ENCODE peak calls at places on chromosomes 7 and 10, in six cellular contexts. V is stomach, B is adrenal gland, C is gastrocnemius medialis, J is A549, Y is HCT116. L is an unnamed sample.

GRCh38 chr10:58696736-58697135 is 184.1 kb downstream of the BICC1 start:
- DNase-seq in V (no peak), B (no peak), C (no peak), J (no peak), Y (no peak), L (peak)

GRCh38 chr10:103896225-103896624 is 21.8 kb downstream of the STN1 start:
- DNase-seq in V (no peak), B (no peak), C (no peak), J (peak), Y (peak), L (peak)

GRCh38 chr7:36871863-36872262 is 147.6 kb upstream of the AOAH start:
- DNase-seq in V (no peak), B (no peak), C (no peak), J (no peak), Y (peak), L (no peak)

GRCh38 chr10:124651402-124651887 is 92.7 kb downstream of the FAM53B start:
- DNase-seq in V (no peak), B (no peak), C (no peak), J (no peak), Y (no peak), L (no peak)

GRCh38 chr7:16850772-16851466 is 30.9 kb downstream of the AGR3 start:
- DNase-seq in V (no peak), B (no peak), C (no peak), J (no peak), Y (no peak), L (no peak)

GRCh38 chr10:52951819-52952218 is 179.2 kb upstream of the MBL2 start:
- DNase-seq in V (peak), B (peak), C (no peak), J (peak), Y (no peak), L (peak)

GRCh38 chr10:46263831-46264268 is 22.9 kb upstream of the ANTXRL start:
- DNase-seq in V (peak), B (no peak), C (no peak), J (no peak), Y (no peak), L (no peak)

GRCh38 chr10:132921086-132921485 is 21.3 kb downstream of the CFAP46 start:
- DNase-seq in V (no peak), B (no peak), C (no peak), J (no peak), Y (no peak), L (no peak)

GRCh38 chr10:117131390-117132327 is 6.4 kb downstream of the VAX1 start:
- DNase-seq in V (no peak), B (no peak), C (no peak), J (no peak), Y (no peak), L (no peak)

GRCh38 chr10:22958338-22958737 is 30.5 kb downstream of the ARMC3 start:
- DNase-seq in V (no peak), B (no peak), C (no peak), J (no peak), Y (no peak), L (peak)

GRCh38 chr7:44930921-44931320 is 45.6 kb upstream of the PURB start:
- DNase-seq in V (no peak), B (no peak), C (no peak), J (no peak), Y (no peak), L (no peak)

GRCh38 chr10:20971901-20972300 is 74.8 kb upstream of the NEBL start:
- DNase-seq in V (no peak), B (no peak), C (no peak), J (no peak), Y (no peak), L (no peak)

GRCh38 chr7:33719059-33719581 is 186.2 kb upstream of the BMPER start:
- DNase-seq in V (no peak), B (no peak), C (no peak), J (no peak), Y (no peak), L (peak)

GRCh38 chr7:18426564-18427226 is 68.9 kb upstream of the HDAC9 start:
- DNase-seq in V (no peak), B (no peak), C (no peak), J (no peak), Y (no peak), L (peak)

GRCh38 chr7:144384555-144385245 is 18.8 kb downstream of the NOBOX start:
- DNase-seq in V (no peak), B (peak), C (no peak), J (peak), Y (peak), L (peak)

GRCh38 chr7:155782466-155782865 is 29.8 kb downstream of the SHH start:
- DNase-seq in V (no peak), B (peak), C (no peak), J (no peak), Y (no peak), L (no peak)

GRCh38 chr7:1360521-1360971 is 98.7 kb downstream of the MICALL2 start:
- DNase-seq in V (no peak), B (no peak), C (no peak), J (no peak), Y (no peak), L (no peak)

GRCh38 chr7:151519765-151520418 is at the start of gene RHEB:
- DNase-seq in V (peak), B (peak), C (peak), J (peak), Y (peak), L (peak)

GRCh38 chr7:151631968-151632749 is 112.5 kb upstream of the RHEB start:
- DNase-seq in V (peak), B (peak), C (peak), J (peak), Y (no peak), L (peak)

GRCh38 chr7:158431941-158432347 is 155.7 kb downstream of the PTPRN2 start:
- DNase-seq in V (peak), B (peak), C (peak), J (peak), Y (peak), L (peak)

GRCh38 chr10:123614888-123615287 is 51.3 kb upstream of the GPR26 start:
- DNase-seq in V (peak), B (peak), C (no peak), J (peak), Y (peak), L (peak)

GRCh38 chr7:1717903-1718676 is 48.0 kb downstream of the ELFN1 start:
- DNase-seq in V (no peak), B (no peak), C (no peak), J (no peak), Y (no peak), L (no peak)

GRCh38 chr10:72316748-72317435 is 37.8 kb downstream of the DNAJB12 start:
- DNase-seq in V (peak), B (peak), C (peak), J (peak), Y (no peak), L (no peak)

GRCh38 chr10:62000037-62000603 is 98.6 kb downstream of the ARID5B start:
- DNase-seq in V (no peak), B (no peak), C (no peak), J (no peak), Y (no peak), L (no peak)

GRCh38 chr7:1950623-1951523 is 280.8 kb downstream of the ELFN1 start:
- DNase-seq in V (no peak), B (no peak), C (no peak), J (no peak), Y (no peak), L (peak)

GRCh38 chr10:86073199-86073977 is 293.2 kb downstream of the GRID1 start:
- DNase-seq in V (peak), B (no peak), C (no peak), J (no peak), Y (no peak), L (no peak)

DNA sequence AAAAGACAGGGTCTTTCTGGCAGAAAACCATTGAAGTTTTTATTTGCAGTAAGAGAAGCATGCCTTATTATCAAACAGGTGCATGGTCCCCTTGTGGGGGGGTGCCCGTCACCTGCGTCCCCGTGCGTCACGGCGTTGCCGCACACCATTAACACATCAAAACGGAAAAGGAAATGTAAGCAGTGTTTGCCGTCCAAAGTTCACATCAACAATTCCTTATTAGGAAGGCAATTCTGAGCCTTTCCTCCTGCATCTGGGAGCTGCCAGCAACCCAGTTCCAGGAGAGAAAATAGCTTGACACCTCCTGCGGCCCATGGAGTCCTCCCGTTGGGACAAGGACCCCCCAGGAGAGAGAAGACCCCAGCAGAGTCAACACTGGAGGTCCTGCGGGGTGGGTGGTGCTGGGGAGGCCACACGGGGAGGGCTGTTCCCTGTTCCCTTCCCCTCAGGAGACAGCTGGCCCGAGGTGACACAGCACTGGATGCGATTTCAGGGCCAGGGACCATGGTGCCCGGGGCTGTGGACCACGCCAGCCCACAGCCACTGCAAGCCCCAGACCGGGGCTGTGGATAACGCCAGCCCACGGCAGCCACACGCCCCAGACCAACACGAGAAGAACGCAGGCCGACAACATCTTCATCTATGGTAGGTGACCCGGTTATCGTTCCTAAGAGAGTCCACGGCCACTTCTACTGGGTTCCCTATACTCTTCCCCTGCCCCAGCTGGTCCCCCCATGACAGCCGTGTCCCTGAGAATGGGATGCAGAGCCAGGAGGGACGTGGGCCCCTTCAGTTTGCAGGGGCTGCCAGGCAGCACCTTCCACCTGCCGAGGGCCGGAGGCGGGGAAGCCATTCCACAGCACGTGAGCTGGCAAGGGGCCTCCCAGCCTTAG is 39.4 kb downstream of the DIP2C start:
- DNase-seq in V (peak), B (no peak), C (no peak), J (peak), Y (no peak), L (no peak)
- H3K4me3 ChIP-seq in V (peak), B (no peak), C (peak), J (peak), Y (no peak), L (no peak)

DNA sequence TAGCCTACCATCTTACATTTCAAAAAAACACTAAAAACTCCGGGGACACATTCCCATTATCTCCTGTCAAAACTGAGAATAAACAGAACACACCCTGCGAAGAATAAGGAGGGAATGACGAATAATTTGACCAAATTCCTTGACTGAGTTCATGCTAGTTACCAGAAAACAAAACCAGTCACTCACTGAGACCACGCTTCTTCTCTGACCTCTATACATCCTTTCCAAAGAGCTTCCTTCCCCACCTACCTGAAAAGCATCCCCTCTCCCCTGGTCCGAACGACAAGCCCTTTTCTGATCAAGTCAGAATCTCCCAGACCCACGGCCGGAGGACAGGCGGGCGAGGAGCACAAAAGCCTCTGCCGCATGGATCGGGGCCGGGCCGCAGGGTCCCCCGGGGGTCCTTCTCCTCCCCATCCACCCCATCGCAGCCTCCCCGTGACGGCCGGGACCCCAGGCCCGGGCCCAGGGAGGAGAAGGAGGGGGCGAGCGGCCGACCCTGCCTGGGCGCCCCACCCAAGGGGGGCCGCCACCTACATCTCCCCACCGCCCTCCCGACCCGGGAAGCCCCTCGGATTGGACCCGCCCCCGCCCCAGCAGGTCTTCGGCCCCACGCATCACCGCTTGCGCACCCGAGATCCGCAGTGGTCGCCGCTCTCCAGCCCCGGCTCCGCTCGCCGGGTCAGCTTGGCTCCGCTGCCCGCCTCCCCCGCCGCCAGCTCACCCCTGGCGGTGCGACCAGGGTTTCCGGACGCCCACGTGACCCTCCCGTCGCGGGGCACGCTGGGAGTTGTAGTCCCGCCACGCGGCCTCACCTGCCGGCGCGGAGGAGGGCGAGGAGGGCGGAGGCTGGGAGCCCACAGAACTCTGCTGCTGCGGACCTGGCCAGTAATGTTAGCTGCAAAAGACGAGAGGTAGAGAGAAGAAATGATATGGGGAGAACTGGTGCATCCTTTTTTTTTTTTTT is at the start of gene SLC37A3:
- DNase-seq in V (peak), B (peak), C (peak), J (peak), Y (peak), L (peak)
- TF ChIP-seq CTCF in V (peak), B (peak), C (peak), J (no peak), Y (no peak), L (no peak)

GRCh38 chr10:87089746-87090145 is 4.9 kb downstream of the GLUD1 start:
- DNase-seq in V (no peak), B (no peak), C (no peak), J (no peak), Y (no peak), L (no peak)
- H3K4me3 ChIP-seq in V (no peak), B (no peak), C (no peak), J (no peak), Y (no peak), L (no peak)

GRCh38 chr10:30834636-30835035 is 197.0 kb downstream of the ZNF438 start:
- DNase-seq in V (no peak), B (no peak), C (no peak), J (no peak), Y (no peak), L (no peak)

GRCh38 chr10:30832727-30833624 is 198.7 kb downstream of the ZNF438 start:
- DNase-seq in V (no peak), B (no peak), C (no peak), J (no peak), Y (no peak), L (no peak)

GRCh38 chr10:30834143-30834542 is 197.5 kb downstream of the ZNF438 start:
- DNase-seq in V (no peak), B (no peak), C (no peak), J (no peak), Y (no peak), L (no peak)

GRCh38 chr10:30831876-30832726 is 199.6 kb downstream of the ZNF438 start:
- DNase-seq in V (no peak), B (no peak), C (no peak), J (no peak), Y (no peak), L (no peak)

GRCh38 chr10:30833625-30833970 is 198.1 kb downstream of the ZNF438 start:
- DNase-seq in V (no peak), B (no peak), C (no peak), J (no peak), Y (no peak), L (no peak)
- TF ChIP-seq CTCF in V (no peak), B (no peak), C (no peak), J (no peak), Y (no peak), L (no peak)

GRCh38 chr10:33509231-33509871 is 174.9 kb upstream of the NRP1 start:
- DNase-seq in V (peak), B (peak), C (no peak), J (peak), Y (peak), L (peak)
- H3K4me3 ChIP-seq in V (no peak), B (no peak), C (no peak), J (peak), Y (no peak), L (no peak)

DNA sequence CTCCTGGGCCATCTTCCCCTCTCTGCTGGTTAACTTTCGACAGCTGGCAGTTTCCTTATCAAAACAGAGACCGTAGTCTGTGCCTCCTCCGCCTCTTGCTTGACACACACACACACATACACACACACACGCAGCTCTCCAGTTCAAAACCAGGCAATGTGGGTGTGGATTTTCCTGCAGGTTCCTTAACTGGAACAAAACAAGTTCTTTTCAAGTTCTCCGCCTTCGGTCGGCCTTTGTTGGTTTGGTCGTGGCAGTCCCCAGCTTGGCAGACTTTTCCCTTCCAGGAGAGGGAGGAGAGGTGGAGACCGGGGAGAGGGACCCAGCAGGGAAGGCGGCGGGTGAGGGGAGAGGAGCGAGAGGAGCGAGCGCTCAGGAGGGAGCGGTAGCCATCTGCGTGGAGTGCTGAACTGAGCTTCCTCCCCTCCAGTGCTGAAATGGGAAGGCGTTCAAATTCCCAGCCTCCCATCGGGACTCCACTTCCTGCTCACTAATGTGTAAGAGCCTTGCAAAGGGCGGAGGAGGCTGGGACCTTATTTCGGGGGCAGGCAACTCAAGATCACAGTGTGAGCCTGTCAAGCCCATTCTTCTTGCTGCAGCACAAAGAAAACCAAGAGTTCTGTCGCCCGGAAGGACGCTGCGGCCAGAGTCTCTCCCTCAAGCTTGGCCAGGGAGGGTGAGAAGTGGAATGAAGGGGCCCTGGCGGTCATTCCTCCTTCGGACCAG is 120.6 kb downstream of the PRPF18 start:
- DNase-seq in V (peak), B (peak), C (peak), J (peak), Y (no peak), L (peak)
- TF ChIP-seq CTCF in V (no peak), B (no peak), C (no peak), J (no peak), Y (no peak), L (no peak)

DNA sequence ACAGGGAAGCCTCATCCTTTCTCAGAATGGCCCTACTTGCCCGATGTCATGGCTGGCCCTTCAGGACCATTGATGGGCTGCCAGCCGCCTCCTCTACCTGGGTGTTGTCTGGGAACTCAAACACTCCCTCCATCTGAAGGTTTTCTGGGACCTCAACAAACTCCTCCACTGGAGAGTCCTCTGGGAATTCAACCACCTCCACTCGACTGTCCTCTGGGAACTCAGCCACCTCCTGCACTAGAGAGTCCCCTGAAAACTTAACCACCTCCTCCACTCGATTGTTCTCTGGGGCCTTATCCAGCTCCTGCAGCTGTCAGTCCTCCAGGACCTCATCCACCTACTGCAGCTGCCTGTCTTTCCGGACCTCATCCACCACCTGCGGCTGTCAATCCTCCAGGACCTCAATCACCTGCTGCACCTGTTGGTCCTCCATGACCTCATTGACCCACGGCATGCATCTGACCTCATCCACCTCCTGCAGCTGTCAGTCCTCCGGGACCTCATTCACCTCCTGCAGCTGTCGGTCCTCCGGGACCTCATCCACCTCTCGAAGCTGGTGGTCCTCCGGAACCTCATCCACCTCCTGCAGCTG is 37.1 kb downstream of the MAT1A start:
- DNase-seq in V (no peak), B (no peak), C (no peak), J (no peak), Y (no peak), L (no peak)
- H3K4me3 ChIP-seq in V (no peak), B (no peak), C (no peak), J (no peak), Y (no peak), L (no peak)

GRCh38 chr10:97974526-97975525 is 55.6 kb downstream of the CRTAC1 start:
- DNase-seq in V (no peak), B (no peak), C (no peak), J (no peak), Y (no peak), L (no peak)

GRCh38 chr10:97969538-97969937 is 60.9 kb downstream of the CRTAC1 start:
- DNase-seq in V (no peak), B (no peak), C (no peak), J (no peak), Y (no peak), L (no peak)

GRCh38 chr10:97977673-97978072 is 52.7 kb downstream of the CRTAC1 start:
- DNase-seq in V (no peak), B (no peak), C (no peak), J (no peak), Y (no peak), L (no peak)

GRCh38 chr10:97975598-97975997 is 54.8 kb downstream of the CRTAC1 start:
- DNase-seq in V (no peak), B (no peak), C (no peak), J (no peak), Y (no peak), L (no peak)

DNA sequence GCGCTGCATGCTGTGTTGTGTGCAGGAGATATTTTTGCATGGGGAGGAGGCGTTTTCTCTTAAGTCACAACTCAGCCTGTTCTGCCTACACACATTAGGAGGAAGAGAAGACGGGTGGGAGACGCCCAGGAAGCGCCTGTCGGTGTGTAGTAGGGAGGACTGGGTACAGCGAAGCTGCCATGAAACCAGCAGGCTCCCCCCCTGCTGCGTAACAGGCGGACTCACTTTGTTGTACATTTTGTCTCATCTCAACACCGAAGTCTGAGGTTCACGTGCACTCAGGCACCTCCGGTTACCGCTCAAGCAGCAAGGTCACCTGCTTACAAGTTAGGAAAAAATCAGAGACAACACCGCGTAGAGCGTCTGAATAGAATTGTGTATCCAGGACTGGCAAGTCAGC is 56.3 kb downstream of the CRTAC1 start:
- DNase-seq in V (no peak), B (no peak), C (no peak), J (no peak), Y (no peak), L (no peak)
- TF ChIP-seq CTCF in V (no peak), B (no peak), C (no peak), J (no peak), Y (no peak), L (no peak)

L was measured in cardiac fibroblast.